ENCODE peak calls at places on chromosomes 4 and X, in nine cellular contexts. W, X, N, Q, J, U, T, M and Z are unnamed samples.

GRCh38 chr4:93834371-93835066 is 6.0 kb downstream of the ATOH1 start:
- DNase-seq in X (no peak), N (no peak), J (no peak), U (no peak), Q (no peak), T (no peak), W (peak; percentile 28), M (no peak), Z (no peak)

GRCh38 chrX:135437867-135438733 is 16.4 kb downstream of the SMIM10L2A start:
- DNase-seq in U (peak; percentile 64), M (no peak), J (no peak), T (no peak), W (no peak), X (no peak), Q (no peak), N (peak; percentile 15), Z (peak; percentile 85)

GRCh38 chr4:14478504-14478903 is 523.8 kb upstream of the CPEB2 start:
- DNase-seq in X (no peak), Q (no peak), U (no peak), W (no peak), M (no peak), J (no peak), N (no peak), T (no peak), Z (peak; percentile 40)

GRCh38 chr4:143587703-143588102 is 74.2 kb downstream of the SMARCA5 start:
- DNase-seq in U (no peak), Q (peak; percentile 14), J (no peak), M (no peak), X (no peak), W (no peak), N (peak; percentile 10), T (no peak), Z (no peak)

GRCh38 chrX:53283567-53283966 is 2.2 kb upstream of the IQSEC2 start:
- DNase-seq in W (no peak), M (no peak), J (no peak), T (no peak), U (no peak), X (no peak), Q (no peak), N (no peak), Z (no peak)

GRCh38 chrX:40031861-40032422 is 65.8 kb downstream of the BCOR start:
- DNase-seq in U (no peak), J (no peak), Q (no peak), X (no peak), W (no peak), T (no peak), N (no peak), M (no peak), Z (no peak)

GRCh38 chr4:185343726-185344581 is 51.8 kb downstream of the LRP2BP start:
- DNase-seq in W (no peak), N (no peak), X (no peak), Q (no peak), U (no peak), T (no peak), M (no peak), J (no peak), Z (no peak)

GRCh38 chrX:103002576-103002975 is 61.4 kb downstream of the BEX1 start:
- DNase-seq in M (no peak), J (no peak), T (peak; percentile 16), Q (no peak), X (no peak), W (no peak), N (no peak), U (no peak), Z (no peak)

GRCh38 chr4:109547394-109547793 is 12.7 kb upstream of the MCUB start:
- DNase-seq in T (no peak), U (no peak), X (no peak), Q (no peak), J (no peak), N (no peak), M (no peak), W (no peak), Z (no peak)

GRCh38 chr4:54945838-54946237 is 179.6 kb downstream of the KDR start:
- DNase-seq in X (no peak), J (no peak), Q (no peak), M (no peak), T (no peak), W (no peak), U (no peak), N (no peak), Z (no peak)

DNA sequence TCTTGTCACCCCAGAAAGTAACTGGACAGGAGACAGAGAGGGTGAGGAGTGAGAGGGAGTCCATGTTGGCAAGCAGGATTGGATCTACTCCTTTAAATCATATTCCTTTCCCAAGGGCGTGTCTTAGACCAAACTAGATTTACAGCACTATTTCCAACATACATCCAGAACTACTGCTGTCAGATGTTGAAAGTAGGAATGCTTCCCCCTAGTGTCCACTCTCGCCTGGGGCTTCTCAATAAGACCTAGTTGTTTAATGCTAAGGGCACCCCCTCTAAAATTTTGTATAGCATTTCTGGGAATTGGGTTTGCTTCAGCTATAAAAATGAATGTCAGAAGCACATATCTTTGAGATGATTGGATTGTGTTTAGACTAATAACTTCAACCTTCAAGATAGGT is 13.3 kb downstream of the OFD1 start:
- DNase-seq in Q (peak; percentile 81), U (no peak), W (no peak), M (no peak), J (peak; percentile 53), X (no peak), N (peak; percentile 56), T (peak; percentile 67), Z (no peak)
- TF ChIP-seq CTCF in Q (peak; percentile 51), U (no peak), W (peak; percentile 55), M (no peak), J (no peak), X (peak; percentile 46), N (peak; percentile 47), T (peak; percentile 68), Z (peak; percentile 76)

DNA sequence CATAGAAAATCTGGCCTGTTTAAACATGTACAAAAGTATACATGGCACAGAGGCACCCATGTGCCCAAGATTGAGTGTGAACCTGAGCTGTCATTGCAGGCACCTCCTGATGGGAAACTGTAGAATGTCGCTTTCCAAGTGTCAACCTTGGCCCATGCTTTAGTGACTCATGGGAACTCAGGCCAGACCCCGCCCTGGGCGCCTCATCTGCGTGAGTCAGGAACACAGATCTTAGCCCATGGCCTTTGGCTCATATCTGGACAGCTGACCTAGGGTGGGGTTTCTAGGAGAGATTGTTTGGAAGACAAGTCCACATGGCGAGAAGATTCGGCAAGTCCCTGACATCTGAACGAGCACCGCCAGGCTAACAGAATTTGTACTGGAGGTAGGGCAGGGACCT is 50.0 kb downstream of the CYTL1 start:
- DNase-seq in W (no peak), N (peak; percentile 50), U (no peak), T (peak; percentile 61), J (no peak), Q (peak; percentile 11), X (no peak), M (no peak), Z (no peak)
- TF ChIP-seq CTCF in W (no peak), N (no peak), U (no peak), T (no peak), J (no peak), Q (no peak), X (no peak), M (no peak), Z (no peak)

DNA sequence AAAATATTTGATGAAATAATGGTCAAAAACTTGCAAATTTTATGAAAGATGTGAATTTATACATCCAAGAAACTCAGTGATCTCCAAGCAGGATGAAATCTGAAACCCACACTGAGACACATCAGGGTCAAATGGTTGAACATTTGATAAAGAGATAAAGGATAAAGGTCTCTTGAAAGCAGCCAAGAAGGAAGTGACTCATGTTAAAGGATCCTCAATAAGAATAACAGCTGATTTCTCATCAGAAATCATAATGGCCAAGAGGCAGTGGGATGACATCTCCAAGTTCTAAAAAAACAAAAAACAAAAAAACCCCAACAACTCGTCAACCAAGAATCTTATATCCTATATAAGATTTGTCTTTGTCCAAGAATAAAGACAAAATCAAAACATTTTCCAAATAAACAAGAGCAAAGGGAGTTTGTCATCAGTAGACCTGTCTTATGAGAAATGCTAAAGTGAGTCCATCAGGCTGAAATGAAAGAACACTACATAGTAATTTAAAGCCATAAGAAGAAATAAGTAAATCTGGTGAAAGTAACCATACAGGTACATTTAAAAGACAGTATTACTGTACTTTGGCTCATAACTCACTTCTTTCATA is 121.7 kb downstream of the PDS5A start:
- DNase-seq in J (no peak), T (peak; percentile 6), X (no peak), W (no peak), U (no peak), N (peak; percentile 28), M (no peak), Q (peak; percentile 45), Z (no peak)
- TF ChIP-seq CTCF in J (no peak), T (no peak), X (no peak), W (no peak), U (no peak), N (no peak), M (no peak), Q (no peak), Z (no peak)

DNA sequence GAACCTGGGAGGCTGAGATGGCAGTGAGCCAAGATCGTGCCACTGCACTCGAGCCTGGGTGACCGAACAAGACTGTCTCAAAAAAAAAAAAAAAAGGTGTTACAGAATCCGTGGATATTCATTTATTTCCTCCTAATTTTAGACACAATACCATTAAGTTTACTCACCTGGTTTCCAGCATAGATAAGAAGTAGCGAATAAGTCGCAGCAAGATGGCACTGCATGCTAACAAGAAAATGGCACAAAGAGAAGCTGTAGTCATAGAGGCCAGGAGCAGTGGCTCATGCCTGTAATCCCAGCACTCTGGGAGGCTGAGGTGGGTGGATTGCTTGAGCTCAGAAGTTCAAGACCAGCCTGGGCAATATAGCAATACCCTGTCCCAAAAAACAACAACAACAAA is 17.0 kb upstream of the MOB1B start:
- DNase-seq in X (no peak), M (no peak), T (no peak), U (no peak), J (no peak), N (no peak), Q (no peak), W (no peak), Z (no peak)
- TF ChIP-seq CTCF in X (peak; percentile 28), M (no peak), T (no peak), U (no peak), J (no peak), N (no peak), Q (no peak), W (no peak), Z (no peak)

GRCh38 chr4:57158221-57158620 is 48.0 kb upstream of the IGFBP7 start:
- DNase-seq in M (no peak), U (no peak), W (no peak), N (peak; percentile 39), Q (peak; percentile 12), T (no peak), J (no peak), X (no peak), Z (no peak)
- TF ChIP-seq CTCF in M (no peak), U (no peak), W (no peak), N (peak; percentile 12), Q (no peak), T (no peak), J (no peak), X (no peak), Z (peak; percentile 44)

DNA sequence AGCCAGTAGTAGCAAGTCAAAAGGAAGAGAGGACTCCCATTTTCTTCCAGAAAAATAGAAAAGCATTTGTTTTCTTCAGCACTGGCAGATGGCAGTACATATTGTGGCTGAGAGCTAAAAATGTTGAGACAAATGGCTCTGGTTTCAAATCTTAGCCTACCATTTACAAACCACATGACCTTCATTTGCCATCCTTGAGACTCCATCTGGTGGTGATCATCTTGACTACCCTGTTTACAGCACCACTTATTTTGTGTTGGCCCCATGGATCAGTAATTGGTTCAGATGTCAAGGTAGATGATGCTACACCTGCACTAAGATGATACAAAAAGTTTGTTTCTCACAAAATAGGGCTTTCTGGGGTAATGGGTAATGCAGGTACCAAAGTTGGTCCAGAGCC is 951.8 kb upstream of the IGFBP7 start:
- DNase-seq in M (no peak), U (no peak), J (no peak), T (no peak), X (no peak), Q (no peak), N (peak; percentile 4), W (no peak), Z (no peak)
- TF ChIP-seq CTCF in M (no peak), U (no peak), J (no peak), T (no peak), X (no peak), Q (no peak), N (no peak), W (no peak), Z (peak; percentile 36)